ENCODE peak calls at places on chromosome 7, in seven cellular contexts. One of them, this sample, is unnamed.

GRCh38 chr7:2811476-2812118 is 32.5 kb downstream of the GNA12 start:
- DNase-seq in Calu3: no peak
- DNase-seq in fibroblast of the aortic adventitia: peak
- DNase-seq in AG10803: no peak
- DNase-seq in SK-N-SH: no peak
- DNase-seq in T-cell: no peak
- DNase-seq in brain pericyte: no peak
- DNase-seq in this sample: no peak

GRCh38 chr7:82105463-82105862 is 335.6 kb upstream of the HGF start:
- DNase-seq in Calu3: no peak
- DNase-seq in fibroblast of the aortic adventitia: peak
- DNase-seq in AG10803: peak
- DNase-seq in SK-N-SH: no peak
- DNase-seq in T-cell: no peak
- DNase-seq in brain pericyte: no peak
- DNase-seq in this sample: no peak

GRCh38 chr7:129436335-129436923 is 2.2 kb downstream of the STRIP2 start:
- DNase-seq in Calu3: no peak
- DNase-seq in fibroblast of the aortic adventitia: no peak
- DNase-seq in AG10803: no peak
- DNase-seq in SK-N-SH: no peak
- DNase-seq in T-cell: no peak
- DNase-seq in brain pericyte: no peak
- DNase-seq in this sample: no peak

GRCh38 chr7:131011437-131011752 is 277.4 kb upstream of the KLF14 start:
- DNase-seq in Calu3: no peak
- DNase-seq in fibroblast of the aortic adventitia: no peak
- DNase-seq in AG10803: no peak
- DNase-seq in SK-N-SH: no peak
- DNase-seq in T-cell: no peak
- DNase-seq in brain pericyte: no peak
- DNase-seq in this sample: peak

GRCh38 chr7:106870983-106871410 is 5.9 kb downstream of the PIK3CG start:
- DNase-seq in Calu3: no peak
- DNase-seq in fibroblast of the aortic adventitia: no peak
- DNase-seq in AG10803: peak
- DNase-seq in SK-N-SH: no peak
- DNase-seq in T-cell: no peak
- DNase-seq in brain pericyte: no peak
- DNase-seq in this sample: no peak

GRCh38 chr7:54837761-54838539 is 78.9 kb upstream of the SEC61G start:
- DNase-seq in Calu3: no peak
- DNase-seq in fibroblast of the aortic adventitia: no peak
- DNase-seq in AG10803: no peak
- DNase-seq in SK-N-SH: no peak
- DNase-seq in T-cell: no peak
- DNase-seq in brain pericyte: no peak
- DNase-seq in this sample: no peak

GRCh38 chr7:24778543-24779282 is 21.4 kb upstream of the GSDME start:
- DNase-seq in Calu3: no peak
- DNase-seq in fibroblast of the aortic adventitia: peak
- DNase-seq in AG10803: peak
- DNase-seq in SK-N-SH: no peak
- DNase-seq in T-cell: no peak
- DNase-seq in brain pericyte: no peak
- DNase-seq in this sample: no peak

GRCh38 chr7:47394216-47394615 is 187.7 kb downstream of the TNS3 start:
- DNase-seq in Calu3: no peak
- DNase-seq in fibroblast of the aortic adventitia: no peak
- DNase-seq in AG10803: no peak
- DNase-seq in SK-N-SH: no peak
- DNase-seq in T-cell: no peak
- DNase-seq in brain pericyte: no peak
- DNase-seq in this sample: no peak

GRCh38 chr7:117259626-117260025 is 63.2 kb downstream of the WNT2 start:
- DNase-seq in Calu3: no peak
- DNase-seq in fibroblast of the aortic adventitia: peak
- DNase-seq in AG10803: peak
- DNase-seq in SK-N-SH: no peak
- DNase-seq in T-cell: no peak
- DNase-seq in brain pericyte: no peak
- DNase-seq in this sample: no peak

GRCh38 chr7:134313543-134313942 is 3.2 kb downstream of the SLC35B4 start:
- DNase-seq in Calu3: no peak
- DNase-seq in fibroblast of the aortic adventitia: no peak
- DNase-seq in AG10803: no peak
- DNase-seq in SK-N-SH: no peak
- DNase-seq in T-cell: no peak
- DNase-seq in brain pericyte: no peak
- DNase-seq in this sample: no peak

GRCh38 chr7:37311282-37311868 is 137.3 kb downstream of the ELMO1 start:
- DNase-seq in Calu3: no peak
- DNase-seq in fibroblast of the aortic adventitia: no peak
- DNase-seq in AG10803: no peak
- DNase-seq in SK-N-SH: no peak
- DNase-seq in T-cell: no peak
- DNase-seq in brain pericyte: no peak
- DNase-seq in this sample: no peak